ENCODE peak calls at places on chromosomes 7 and 10, in ten cellular contexts. B is LoVo; K is NCI-H1930; J is stromal cell of bone marrow; W is PC-3; Z is skeletal muscle cell; V is stimulated activated naive CD4-positive, alpha-beta T cell; L is stimulated activated CD4-positive, alpha-beta T cell treated with anti-CD3 and anti-CD28 coated beads, Interleukin-4, amount 100 ng/mL, for 48 hours; U is GM23338; F is fibroblast of lung. X is an unnamed sample.

GRCh38 chr7:28755255-28755654 is 202.9 kb downstream of the TRIL start:
- DNase-seq in L (no peak), Z (peak), B (no peak), K (no peak), V (no peak), F (peak), W (peak), J (peak), U (no peak), X (no peak)

GRCh38 chr10:119296703-119297102 is 89.3 kb downstream of the GRK5 start:
- DNase-seq in F (no peak), J (no peak), Z (no peak), W (no peak), K (no peak), U (no peak), B (no peak), L (no peak), V (no peak), X (no peak)

GRCh38 chr7:115559877-115560276 is 470.7 kb downstream of the TFEC start:
- DNase-seq in B (no peak), U (no peak), V (no peak), F (no peak), J (no peak), Z (no peak), K (no peak), L (no peak), W (no peak), X (no peak)

GRCh38 chr10:131936756-131937155 is 35.9 kb downstream of the PPP2R2D start:
- DNase-seq in J (no peak), B (no peak), W (no peak), Z (no peak), F (no peak), V (no peak), U (no peak), L (no peak), K (no peak), X (no peak)

GRCh38 chr7:80520199-80520598 is 8.3 kb upstream of the GNAT3 start:
- DNase-seq in B (no peak), W (no peak), F (no peak), U (no peak), J (no peak), K (no peak), Z (no peak), V (no peak), L (no peak), X (peak)

GRCh38 chr10:99694171-99694570 is 34.9 kb downstream of the ENTPD7 start:
- DNase-seq in J (peak), K (no peak), Z (no peak), U (no peak), B (no peak), W (peak), L (no peak), F (peak), V (no peak), X (no peak)

GRCh38 chr10:93288679-93289634 is 193.2 kb downstream of the MYOF start:
- DNase-seq in L (peak), B (peak), J (peak), V (peak), Z (peak), U (peak), W (peak), F (peak), K (peak), X (peak)

GRCh38 chr7:157299613-157300405 is 37.0 kb upstream of the DNAJB6 start:
- DNase-seq in V (no peak), F (no peak), B (peak), L (no peak), J (no peak), K (no peak), Z (no peak), W (peak), U (peak), X (no peak)

GRCh38 chr10:72637398-72637857 is 11.5 kb upstream of the MICU1 start:
- DNase-seq in L (peak), K (no peak), W (no peak), B (no peak), V (no peak), J (peak), U (no peak), Z (peak), F (peak), X (no peak)

GRCh38 chr10:5996696-5997095 is 19.4 kb upstream of the IL15RA start:
- DNase-seq in U (peak), J (no peak), L (no peak), V (no peak), B (no peak), K (no peak), W (no peak), Z (no peak), F (no peak), X (peak)

GRCh38 chr7:77439572-77439971 is 23.4 kb upstream of the GSAP start:
- DNase-seq in B (no peak), Z (no peak), F (peak), W (peak), U (peak), L (no peak), V (no peak), K (peak), J (no peak), X (no peak)

GRCh38 chr10:71893920-71894319 is 42.9 kb upstream of the PSAP start:
- DNase-seq in W (no peak), F (no peak), J (no peak), V (no peak), K (no peak), B (no peak), U (no peak), L (no peak), Z (no peak), X (no peak)

GRCh38 chr10:117442944-117443676 is 67.9 kb upstream of the PDZD8 start:
- DNase-seq in K (peak), Z (peak), W (peak), F (peak), L (peak), B (peak), J (peak), U (peak), V (peak), X (peak)

GRCh38 chr10:2844925-2845324 is 222.4 kb upstream of the PFKP start:
- DNase-seq in J (no peak), B (no peak), Z (no peak), F (no peak), W (no peak), V (no peak), L (no peak), K (no peak), U (no peak), X (no peak)

GRCh38 chr7:106623846-106624245 is 37.1 kb downstream of the CCDC71L start:
- DNase-seq in U (no peak), J (peak), K (no peak), Z (peak), L (no peak), B (peak), F (peak), V (no peak), W (peak), X (no peak)

GRCh38 chr10:110007171-110007700 is 548 bp upstream of the ADD3 start:
- DNase-seq in U (no peak), B (peak), J (peak), K (no peak), W (no peak), L (peak), V (no peak), Z (no peak), F (no peak), X (no peak)

GRCh38 chr10:11579885-11580284 is 31.6 kb downstream of the USP6NL start:
- DNase-seq in V (no peak), W (no peak), J (no peak), Z (no peak), K (no peak), F (no peak), U (no peak), L (no peak), B (no peak), X (no peak)

GRCh38 chr7:921581-922333 is 32.7 kb downstream of the ADAP1 start:
- DNase-seq in K (no peak), F (no peak), V (no peak), Z (no peak), W (no peak), B (no peak), L (no peak), U (no peak), J (no peak), X (no peak)